ENCODE peak calls at places on chromosomes 16 and 17, in four cellular contexts. Y, I, B and V are unnamed samples.

GRCh38 chr17:66459811-66460270 is 157.4 kb downstream of the PRKCA start:
- DNase-seq in Y (peak), I (peak), B (peak), V (peak)

GRCh38 chr17:11935734-11936406 is 61.4 kb downstream of the ZNF18 start:
- DNase-seq in Y (peak), I (no peak), B (peak), V (no peak)

GRCh38 chr16:58670946-58671583 is 13.5 kb downstream of the SLC38A7 start:
- DNase-seq in Y (no peak), I (no peak), B (no peak), V (no peak)

GRCh38 chr17:36534117-36534880 is at the start of gene MYO19:
- DNase-seq in Y (peak), I (peak), B (peak), V (peak)

GRCh38 chr16:75798714-75799113 is 72.4 kb upstream of the CPHXL start:
- DNase-seq in Y (no peak), I (no peak), B (no peak), V (no peak)

GRCh38 chr17:6187836-6188235 is 117.7 kb downstream of the WSCD1 start:
- DNase-seq in Y (no peak), I (peak), B (no peak), V (no peak)

GRCh38 chr17:3666516-3666915 is 1.9 kb downstream of the TAX1BP3 start:
- DNase-seq in Y (no peak), I (no peak), B (no peak), V (no peak)

GRCh38 chr17:40301315-40301714 is 7.7 kb upstream of the RARA start:
- DNase-seq in Y (no peak), I (no peak), B (no peak), V (no peak)

GRCh38 chr17:19354123-19354522 is 8.4 kb downstream of the B9D1 start:
- DNase-seq in Y (no peak), I (peak), B (no peak), V (no peak)

GRCh38 chr16:84044108-84044488 is 1.5 kb upstream of the SLC38A8 start:
- DNase-seq in Y (no peak), I (no peak), B (no peak), V (no peak)

GRCh38 chr16:17470871-17471744 is at the start of gene XYLT1:
- DNase-seq in Y (peak), I (peak), B (peak), V (peak)

GRCh38 chr16:30541502-30542329 is 7.1 kb upstream of the ZNF747 start:
- DNase-seq in Y (no peak), I (peak), B (no peak), V (no peak)

GRCh38 chr16:50208460-50208931 is 55.4 kb downstream of the TENT4B start:
- DNase-seq in Y (no peak), I (peak), B (no peak), V (no peak)

GRCh38 chr16:50635505-50636392 is 45.4 kb downstream of the SNX20 start:
- DNase-seq in Y (no peak), I (no peak), B (no peak), V (no peak)

GRCh38 chr17:77398274-77398673 is 257.5 kb downstream of the SEC14L1 start:
- DNase-seq in Y (no peak), I (no peak), B (no peak), V (no peak)

GRCh38 chr16:50285406-50286003 is 19.2 kb downstream of the ADCY7 start:
- DNase-seq in Y (no peak), I (no peak), B (no peak), V (no peak)

GRCh38 chr17:59368218-59368857 is 36.9 kb downstream of the YPEL2 start:
- DNase-seq in Y (no peak), I (no peak), B (no peak), V (no peak)

GRCh38 chr17:50772251-50772650 is 4.9 kb upstream of the ANKRD40CL start:
- DNase-seq in Y (no peak), I (no peak), B (no peak), V (no peak)

GRCh38 chr17:37676115-37676925 is 33.1 kb upstream of the DDX52 start:
- DNase-seq in Y (no peak), I (no peak), B (no peak), V (no peak)

GRCh38 chr16:85653226-85653917 is 35.4 kb downstream of the GINS2 start:
- DNase-seq in Y (no peak), I (no peak), B (no peak), V (no peak)

GRCh38 chr17:74542727-74543383 is 3.1 kb downstream of the CD300C start:
- DNase-seq in Y (no peak), I (no peak), B (no peak), V (no peak)

GRCh38 chr17:79047923-79048825 is 24.2 kb downstream of the C1QTNF1 start:
- DNase-seq in Y (peak), I (no peak), B (peak), V (no peak)

GRCh38 chr17:21385281-21385845 is 9.2 kb downstream of the KCNJ12 start:
- DNase-seq in Y (no peak), I (no peak), B (no peak), V (no peak)

GRCh38 chr17:48618366-48618896 is 3.3 kb upstream of the HOXB8 start:
- DNase-seq in Y (peak), I (peak), B (peak), V (peak)

GRCh38 chr17:58242171-58242784 is 3.9 kb downstream of the LPO start:
- DNase-seq in Y (no peak), I (no peak), B (no peak), V (no peak)

GRCh38 chr16:1759511-1759910 is 11.8 kb downstream of the NME3 start:
- DNase-seq in Y (no peak), I (no peak), B (no peak), V (no peak)

GRCh38 chr17:35372846-35373531 is 432 bp downstream of the SLFN11 start:
- DNase-seq in Y (peak), I (no peak), B (peak), V (no peak)

GRCh38 chr17:36939059-36939943 is 2.0 kb downstream of the LHX1 start:
- DNase-seq in Y (no peak), I (no peak), B (no peak), V (no peak)

GRCh38 chr17:44362964-44363612 is 565 bp downstream of the FAM171A2 start:
- DNase-seq in Y (no peak), I (no peak), B (no peak), V (no peak)

GRCh38 chr16:68216240-68216639 is 19.7 kb downstream of the ESRP2 start:
- DNase-seq in Y (no peak), I (no peak), B (no peak), V (no peak)

GRCh38 chr17:82034371-82035011 is 3.0 kb downstream of the DCXR start:
- DNase-seq in Y (no peak), I (no peak), B (no peak), V (no peak)

GRCh38 chr16:8549843-8550412 is 40.4 kb downstream of the TMEM114 start:
- DNase-seq in Y (no peak), I (no peak), B (no peak), V (no peak)

GRCh38 chr17:33233855-33234228 is 59.3 kb downstream of the ASIC2 start:
- DNase-seq in Y (no peak), I (no peak), B (peak), V (no peak)

GRCh38 chr16:78706637-78707036 is 607.2 kb downstream of the WWOX start:
- DNase-seq in Y (no peak), I (no peak), B (no peak), V (no peak)

DNA sequence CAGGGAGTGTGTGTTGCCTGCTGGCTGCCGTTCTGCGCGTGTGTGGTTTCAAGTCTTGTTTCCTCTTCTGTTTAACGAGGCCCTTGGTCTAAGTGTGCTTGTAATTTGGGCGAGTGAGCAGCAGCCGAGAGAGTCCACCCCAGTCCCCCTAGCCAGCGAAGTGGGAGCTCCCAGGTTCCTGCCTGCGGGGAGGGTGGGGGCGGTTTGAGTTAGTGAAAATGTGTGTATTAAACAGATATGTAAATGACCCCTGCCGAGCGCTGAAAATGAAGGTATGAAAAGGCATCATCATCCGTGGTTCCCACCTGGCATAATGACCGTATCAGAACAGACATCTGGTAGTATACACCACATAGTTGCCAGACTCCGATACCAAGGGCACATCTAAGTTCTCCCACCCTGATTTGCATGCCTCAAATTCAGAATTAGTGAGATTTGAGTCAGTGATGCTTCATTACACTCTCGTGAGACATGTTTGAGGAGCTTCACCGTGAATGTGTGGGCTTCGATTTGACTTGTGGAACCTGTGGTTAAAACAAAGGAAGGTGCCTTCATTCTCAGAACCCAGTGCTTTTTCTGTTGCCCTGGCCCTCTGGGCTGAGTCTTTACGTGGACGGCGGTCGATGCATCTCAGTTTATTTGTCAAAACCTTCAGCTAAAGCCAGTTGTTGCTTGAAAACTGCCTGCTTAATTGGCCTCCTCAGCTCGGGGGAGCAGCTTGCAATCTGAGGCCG is 114.4 kb upstream of the CHMP6 start:
- DNase-seq in Y (no peak), I (no peak), B (no peak), V (no peak)
- H3K27ac ChIP-seq in Y (no peak), I (no peak), B (no peak), V (no peak)

GRCh38 chr17:80890551-80890930 is 101.1 kb upstream of the CHMP6 start:
- DNase-seq in Y (no peak), I (no peak), B (no peak), V (no peak)
- H3K27ac ChIP-seq in Y (no peak), I (peak), B (no peak), V (no peak)

GRCh38 chr17:45935197-45935709 is 40.9 kb downstream of the MAPT start:
- DNase-seq in Y (no peak), I (no peak), B (no peak), V (no peak)

GRCh38 chr17:45931677-45932076 is 37.3 kb downstream of the MAPT start:
- DNase-seq in Y (no peak), I (no peak), B (no peak), V (no peak)

GRCh38 chr17:45936610-45937009 is 42.3 kb downstream of the MAPT start:
- DNase-seq in Y (no peak), I (no peak), B (no peak), V (no peak)

GRCh38 chr17:45935710-45936509 is 41.6 kb downstream of the MAPT start:
- DNase-seq in Y (no peak), I (no peak), B (no peak), V (no peak)

DNA sequence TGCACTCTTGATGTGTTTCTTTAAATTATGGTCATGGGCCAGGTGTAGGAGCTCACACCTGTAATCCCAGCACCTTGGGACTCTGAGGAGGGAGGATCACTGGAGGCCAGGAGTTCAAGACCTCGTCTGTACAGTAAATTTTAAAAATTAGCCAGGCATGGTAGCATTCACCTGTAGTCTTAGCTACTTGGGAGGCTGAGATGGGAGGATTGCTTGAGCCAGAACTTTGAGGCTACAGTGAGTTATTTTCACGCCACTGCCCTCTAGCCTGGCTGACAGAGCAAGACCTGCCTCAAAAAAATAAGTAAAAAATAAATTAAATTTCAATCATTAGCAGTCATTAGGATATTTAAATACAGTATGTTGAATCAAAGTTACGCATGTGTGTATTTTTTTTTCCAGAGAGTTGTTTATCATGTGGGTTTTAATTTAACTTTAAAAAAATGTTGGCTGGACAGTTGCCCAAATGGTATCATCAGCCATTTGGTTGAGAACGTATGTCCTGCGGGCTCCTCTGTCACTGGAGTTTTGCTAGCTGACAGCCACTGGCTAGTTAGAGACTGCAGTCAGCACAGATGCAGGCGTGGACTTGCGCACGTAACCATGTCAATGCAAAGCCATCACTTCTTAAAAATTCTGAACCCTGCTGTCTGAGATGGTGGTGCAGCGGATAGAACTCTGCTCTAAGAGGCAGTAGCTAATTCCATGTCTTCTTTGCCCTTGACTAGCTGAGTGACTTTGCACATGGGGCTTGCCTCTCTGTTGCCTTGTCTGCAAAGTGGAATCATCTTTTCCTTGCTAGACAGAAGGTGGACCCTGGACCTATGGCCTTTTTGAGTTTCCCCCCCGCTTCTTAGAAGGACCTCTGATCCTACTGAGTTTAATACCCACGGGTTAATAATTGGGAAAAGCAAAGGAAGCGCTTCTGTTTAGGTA is 40.0 kb downstream of the MAPT start:
- DNase-seq in Y (no peak), I (no peak), B (no peak), V (no peak)
- H3K27ac ChIP-seq in Y (no peak), I (no peak), B (no peak), V (no peak)

GRCh38 chr17:10025976-10026785 is 121.1 kb upstream of the RCVRN start:
- DNase-seq in Y (no peak), I (no peak), B (no peak), V (no peak)
- H3K27ac ChIP-seq in Y (no peak), I (no peak), B (peak), V (no peak)

DNA sequence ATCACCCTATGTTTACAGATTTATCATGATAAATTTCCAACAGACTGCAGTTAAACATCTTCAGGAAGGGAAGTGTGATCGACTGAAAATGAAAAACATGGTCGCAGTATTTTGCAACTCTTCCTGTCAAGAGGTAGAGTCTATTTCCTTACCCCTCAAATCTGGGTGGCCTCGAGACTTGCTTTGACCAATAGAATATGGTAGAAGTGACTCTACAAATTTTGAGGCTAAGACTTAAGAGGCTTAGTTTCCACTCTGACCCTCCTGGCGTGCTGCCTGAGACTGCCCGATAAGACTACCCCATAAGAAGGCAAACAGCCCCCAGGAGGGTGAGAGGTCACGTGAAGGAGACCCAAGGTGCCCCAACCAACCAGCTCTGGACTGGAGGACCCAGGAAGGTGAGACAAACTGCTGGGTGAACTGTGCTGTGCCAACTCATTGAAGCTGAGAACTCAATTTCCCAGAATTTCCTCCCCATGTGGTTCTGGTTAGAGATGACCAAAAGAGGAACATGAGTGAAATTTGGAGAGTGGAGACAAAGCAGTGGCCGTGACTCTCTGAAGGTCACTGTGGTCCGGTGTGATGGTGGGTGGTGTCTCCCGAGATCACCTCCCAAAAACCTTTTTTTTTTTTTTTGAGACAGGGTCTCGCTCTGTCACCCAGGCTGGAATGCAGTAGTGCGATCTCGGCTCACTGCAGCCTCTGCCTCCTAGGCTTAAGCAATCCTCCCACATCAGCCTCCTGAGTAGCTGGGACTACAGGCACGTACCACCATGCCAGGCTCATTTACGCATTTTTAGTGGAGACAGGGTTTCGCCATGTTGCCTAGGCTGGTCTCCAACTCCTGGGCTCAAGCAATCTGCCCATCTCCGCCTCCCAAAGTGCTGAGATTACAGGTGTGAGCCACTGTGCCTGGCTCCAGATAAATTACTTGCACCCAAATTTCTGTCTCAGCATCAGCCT is 38.2 kb upstream of the LITAF start:
- DNase-seq in Y (no peak), I (no peak), B (no peak), V (no peak)
- H3K27ac ChIP-seq in Y (no peak), I (no peak), B (no peak), V (no peak)

DNA sequence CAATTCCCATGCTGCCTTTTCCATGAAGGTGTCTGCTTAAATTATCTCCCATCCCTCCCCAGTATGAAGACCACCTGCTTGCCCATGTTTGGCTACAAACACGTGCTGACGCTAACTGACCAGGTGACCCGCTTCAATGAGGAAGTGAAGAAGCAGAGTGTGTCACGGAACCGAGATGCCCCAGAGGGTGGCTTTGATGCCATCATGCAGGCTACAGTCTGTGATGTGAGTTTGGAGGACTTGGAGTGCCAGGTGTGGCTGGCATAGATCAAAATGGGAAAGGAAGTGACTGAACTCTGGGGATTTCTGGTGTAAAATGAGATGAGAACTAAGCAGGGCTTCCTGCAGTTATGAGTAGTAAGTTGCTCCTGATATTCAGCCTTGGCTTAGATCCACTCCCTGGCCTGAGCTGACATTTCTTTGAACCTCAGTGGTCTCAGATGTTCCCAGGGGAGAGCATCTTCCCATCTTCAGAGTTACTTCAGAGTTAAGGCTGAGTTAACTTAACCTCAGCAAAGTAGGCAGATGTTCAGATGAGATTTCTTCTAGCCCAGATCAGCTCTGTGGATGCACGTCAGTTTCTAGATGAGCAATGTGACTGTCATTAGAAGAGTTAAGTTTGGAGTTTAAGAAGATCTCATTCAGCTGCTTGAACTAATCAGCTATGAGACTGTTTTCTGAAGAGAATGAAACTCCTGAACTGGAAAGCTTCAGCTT is 32.7 kb downstream of the ITGB3 start:
- DNase-seq in Y (no peak), I (no peak), B (no peak), V (no peak)
- H3K27ac ChIP-seq in Y (peak), I (no peak), B (peak), V (no peak)